ENCODE peak calls at places on chromosomes 5 and 9, in ten cellular contexts. Z is cardiac muscle cell, Y is MCF 10A, V is sigmoid colon, E is vagina, T is foreskin keratinocyte, F is GM12865, K is fibroblast of pulmonary artery, G is testis, O is WTC11. M is an unnamed sample.

GRCh38 chr5:157198277-157199058 is 17.8 kb downstream of the ITK start:
- DNase-seq in K (no peak), E (no peak), T (no peak), Y (no peak), V (no peak), Z (no peak), G (no peak), F (no peak), O (no peak), M (no peak)

GRCh38 chr5:28809811-28810750 is 1771.7 kb upstream of the CDH9 start:
- DNase-seq in E (no peak), K (no peak), F (no peak), Z (no peak), G (peak), Y (no peak), T (no peak), O (no peak), V (peak), M (no peak)

GRCh38 chr9:136095028-136095494 is at the start of gene NACC2:
- DNase-seq in T (no peak), E (no peak), K (peak), O (peak), Y (peak), F (no peak), V (no peak), G (peak), Z (peak), M (no peak)

GRCh38 chr5:80153586-80154126 is 102.2 kb downstream of the SERINC5 start:
- DNase-seq in F (no peak), G (no peak), E (no peak), K (no peak), Z (no peak), T (no peak), Y (no peak), V (no peak), O (no peak), M (no peak)

GRCh38 chr5:115541586-115541985 is 3.0 kb downstream of the FEM1C start:
- DNase-seq in G (no peak), T (no peak), O (no peak), V (no peak), E (no peak), K (no peak), Y (no peak), F (no peak), Z (peak), M (no peak)

GRCh38 chr9:108687360-108687981 is 168.3 kb downstream of the ACTL7B start:
- DNase-seq in V (no peak), F (peak), T (peak), Z (peak), O (no peak), K (peak), Y (no peak), G (no peak), E (peak), M (no peak)

GRCh38 chr5:81191726-81192125 is 41.4 kb upstream of the CKMT2 start:
- DNase-seq in E (no peak), O (no peak), K (no peak), F (no peak), T (no peak), V (no peak), Z (no peak), Y (no peak), G (no peak), M (no peak)

GRCh38 chr9:130129425-130130061 is 42.7 kb upstream of the NCS1 start:
- DNase-seq in F (peak), G (no peak), K (no peak), E (no peak), Z (peak), V (no peak), T (no peak), Y (no peak), O (no peak), M (no peak)

GRCh38 chr5:106521701-106522100 is 1149.0 kb downstream of the EFNA5 start:
- DNase-seq in V (no peak), G (no peak), F (peak), E (no peak), O (no peak), K (peak), Z (peak), Y (peak), T (peak), M (no peak)

GRCh38 chr5:13250450-13251291 is 693.8 kb downstream of the DNAH5 start:
- DNase-seq in Y (peak), O (no peak), V (no peak), Z (no peak), T (no peak), K (no peak), G (no peak), F (peak), E (no peak), M (no peak)

GRCh38 chr5:36949593-36949992 is 73.0 kb downstream of the NIPBL start:
- DNase-seq in K (no peak), Z (no peak), G (no peak), O (no peak), E (no peak), V (no peak), T (no peak), Y (no peak), F (no peak), M (no peak)

GRCh38 chr9:129080312-129080607 is 651 bp upstream of the DOLPP1 start:
- DNase-seq in K (no peak), Y (no peak), T (no peak), Z (no peak), O (no peak), F (no peak), G (no peak), V (no peak), E (no peak), M (no peak)

GRCh38 chr9:20863910-20864309 is 167.5 kb downstream of the HACD4 start:
- DNase-seq in Z (no peak), F (no peak), Y (no peak), T (no peak), K (no peak), E (no peak), G (no peak), V (no peak), O (no peak), M (no peak)

GRCh38 chr5:31172881-31173280 is 20.6 kb upstream of the CDH6 start:
- DNase-seq in G (no peak), V (no peak), O (no peak), E (no peak), Y (no peak), K (no peak), Z (no peak), T (no peak), F (no peak), M (no peak)

GRCh38 chr5:116355819-116356601 is 218.6 kb downstream of the SEMA6A start:
- DNase-seq in K (no peak), F (no peak), Z (no peak), T (no peak), Y (no peak), V (no peak), O (no peak), E (no peak), G (no peak), M (no peak)

GRCh38 chr9:101626295-101626694 is 31.5 kb upstream of the PPP3R2 start:
- DNase-seq in O (no peak), K (no peak), V (no peak), F (no peak), Y (no peak), Z (no peak), T (no peak), G (no peak), E (no peak), M (no peak)

GRCh38 chr5:110869927-110870326 is 131.1 kb downstream of the SLC25A46 start:
- DNase-seq in T (peak), Z (no peak), E (no peak), O (no peak), F (no peak), V (no peak), K (no peak), G (no peak), Y (no peak), M (no peak)

GRCh38 chr5:174724484-174725260 is at the start of gene MSX2:
- DNase-seq in V (peak), Z (peak), E (no peak), K (peak), Y (peak), F (no peak), O (peak), G (peak), T (peak), M (peak)

GRCh38 chr9:27530915-27531762 is 1.5 kb upstream of the MOB3B start:
- DNase-seq in Y (no peak), E (no peak), O (no peak), K (no peak), G (no peak), T (peak), F (no peak), V (no peak), Z (no peak), M (no peak)

GRCh38 chr5:93793159-93793781 is 51.9 kb upstream of the POU5F2 start:
- DNase-seq in K (no peak), Y (peak), E (no peak), V (no peak), O (no peak), F (no peak), T (peak), Z (no peak), G (no peak), M (no peak)

GRCh38 chr5:109898547-109899544 is 209.1 kb downstream of the MAN2A1 start:
- DNase-seq in V (no peak), Y (no peak), F (no peak), G (no peak), K (no peak), O (no peak), Z (no peak), E (no peak), T (no peak), M (no peak)

GRCh38 chr5:147140558-147140957 is 94.3 kb upstream of the STK32A start:
- DNase-seq in F (no peak), V (no peak), G (no peak), T (no peak), O (no peak), K (no peak), Y (no peak), Z (no peak), E (no peak), M (no peak)

GRCh38 chr5:147887026-147887627 is 8.6 kb downstream of the SCGB3A2 start:
- DNase-seq in F (peak), Z (peak), K (peak), T (no peak), Y (peak), V (no peak), O (no peak), E (no peak), G (peak), M (no peak)

GRCh38 chr9:106859957-106860715 is 2.8 kb upstream of the ZNF462 start:
- DNase-seq in T (peak), K (peak), Z (peak), F (no peak), V (peak), G (peak), E (no peak), O (peak), Y (peak), M (peak)

GRCh38 chr9:6414291-6414690 is 1.3 kb downstream of the UHRF2 start:
- DNase-seq in Y (no peak), K (peak), T (peak), V (no peak), Z (peak), F (peak), G (no peak), E (no peak), O (no peak), M (no peak)

GRCh38 chr5:112208699-112209615 is 210.1 kb downstream of the EPB41L4A start:
- DNase-seq in E (no peak), G (no peak), V (no peak), Z (no peak), T (no peak), F (no peak), K (no peak), O (no peak), Y (no peak), M (peak)

GRCh38 chr5:170597109-170597741 is 93.4 kb downstream of the KCNIP1 start:
- DNase-seq in Z (peak), T (peak), V (peak), O (no peak), F (peak), G (peak), Y (peak), K (no peak), E (no peak), M (no peak)

GRCh38 chr9:36346578-36346977 is 53.5 kb downstream of the RNF38 start:
- DNase-seq in Z (no peak), O (no peak), Y (no peak), V (no peak), E (no peak), G (no peak), F (no peak), T (no peak), K (no peak), M (no peak)

GRCh38 chr5:6522983-6523382 is 74.3 kb downstream of the UBE2QL1 start:
- DNase-seq in Z (no peak), F (no peak), Y (no peak), K (no peak), E (peak), O (no peak), V (no peak), G (no peak), T (no peak), M (no peak)

GRCh38 chr5:68450245-68450852 is 234.8 kb downstream of the PIK3R1 start:
- DNase-seq in V (no peak), F (no peak), G (no peak), O (no peak), E (no peak), T (peak), Y (peak), Z (peak), K (peak), M (no peak)

GRCh38 chr5:143583385-143583784 is 179.9 kb upstream of the NR3C1 start:
- DNase-seq in V (no peak), F (no peak), T (no peak), O (no peak), K (no peak), G (no peak), Y (no peak), E (no peak), Z (no peak), M (no peak)

GRCh38 chr5:143581148-143581547 is 177.7 kb upstream of the NR3C1 start:
- DNase-seq in V (no peak), G (no peak), K (no peak), O (no peak), E (no peak), Y (no peak), F (no peak), T (no peak), Z (no peak), M (no peak)

GRCh38 chr5:143582869-143583268 is 179.4 kb upstream of the NR3C1 start:
- DNase-seq in K (peak), G (no peak), Y (peak), Z (peak), E (no peak), T (no peak), O (no peak), V (no peak), F (no peak), M (no peak)

GRCh38 chr5:143581649-143582048 is 178.2 kb upstream of the NR3C1 start:
- DNase-seq in O (no peak), E (no peak), Z (no peak), T (no peak), K (no peak), F (no peak), V (no peak), G (no peak), Y (no peak), M (no peak)

GRCh38 chr5:143582176-143582575 is 178.7 kb upstream of the NR3C1 start:
- DNase-seq in E (no peak), T (no peak), G (no peak), Z (no peak), K (no peak), V (no peak), Y (no peak), F (no peak), O (no peak), M (no peak)
- TF ChIP-seq CTCF in E (no peak), T (no peak), G (no peak), Z (no peak), K (no peak), V (no peak), Y (no peak), F (no peak), O (no peak), M (no peak)

GRCh38 chr9:89975024-89975423 is 370.2 kb downstream of the GADD45G start:
- DNase-seq in T (no peak), G (no peak), Y (no peak), V (no peak), F (no peak), K (no peak), E (no peak), O (no peak), Z (no peak), M (no peak)

GRCh38 chr9:89975586-89975985 is 370.8 kb downstream of the GADD45G start:
- DNase-seq in O (no peak), Z (no peak), K (no peak), F (no peak), T (no peak), E (no peak), Y (no peak), G (no peak), V (no peak), M (no peak)

GRCh38 chr9:89974582-89974981 is 369.8 kb downstream of the GADD45G start:
- DNase-seq in O (no peak), E (no peak), V (no peak), F (no peak), Z (no peak), Y (no peak), T (no peak), K (no peak), G (no peak), M (no peak)

GRCh38 chr9:89982016-89982415 is 377.2 kb downstream of the GADD45G start:
- DNase-seq in E (no peak), G (no peak), V (no peak), T (no peak), K (no peak), Y (no peak), O (no peak), F (no peak), Z (no peak), M (no peak)

DNA sequence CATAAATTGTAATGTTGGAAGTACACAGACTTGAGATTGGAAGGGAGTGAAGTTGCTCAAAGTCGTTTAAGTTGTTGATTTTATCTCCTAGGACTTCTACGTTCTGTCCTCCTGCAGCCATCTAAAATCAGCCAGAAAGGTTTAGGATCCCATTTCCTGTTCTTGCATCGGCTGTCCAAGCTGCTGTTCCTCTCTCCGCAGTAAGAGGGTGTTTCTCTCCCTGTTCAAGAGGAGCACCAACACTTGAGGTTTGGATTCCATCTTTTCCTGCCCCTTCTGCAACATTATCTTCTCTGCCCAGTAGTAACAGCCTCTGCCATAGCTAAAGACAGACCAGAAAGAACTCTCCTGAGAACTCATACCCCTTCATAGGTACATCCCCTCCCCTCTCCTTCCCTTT is 373.4 kb downstream of the GADD45G start:
- DNase-seq in V (no peak), O (no peak), K (no peak), T (no peak), F (no peak), Z (peak), Y (peak), G (peak), E (no peak), M (no peak)
- TF ChIP-seq CTCF in V (no peak), O (no peak), K (peak), T (peak), F (no peak), Z (peak), Y (no peak), G (peak), E (no peak), M (no peak)

GRCh38 chr5:160188151-160188967 is 40.9 kb upstream of the FABP6 start:
- DNase-seq in T (peak), O (peak), F (no peak), V (peak), G (peak), K (peak), Y (no peak), Z (peak), E (no peak), M (peak)
- TF ChIP-seq CTCF in T (peak), O (no peak), F (peak), V (no peak), G (peak), K (no peak), Y (no peak), Z (no peak), E (no peak), M (no peak)

DNA sequence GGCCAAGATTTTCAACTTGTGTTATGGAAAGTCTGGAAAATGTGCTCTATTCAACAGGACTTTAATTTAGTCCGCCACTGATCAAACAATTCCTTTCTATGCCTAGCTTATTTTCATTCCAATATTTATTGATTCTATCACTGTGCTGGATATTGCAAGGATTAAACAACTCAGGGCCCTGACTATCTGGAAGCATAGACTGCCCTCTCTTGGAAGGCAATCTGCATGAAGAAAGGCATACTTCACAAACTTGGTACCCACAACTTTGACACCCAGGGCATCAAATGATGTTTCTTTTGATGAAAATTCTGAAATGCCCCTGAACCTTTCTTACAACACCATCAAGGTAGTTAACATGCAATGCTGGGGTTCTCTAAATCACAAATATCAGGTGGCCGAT is 126.5 kb upstream of the HMHB1 start:
- DNase-seq in K (peak), E (no peak), Z (peak), F (no peak), O (no peak), V (no peak), T (peak), Y (peak), G (no peak), M (no peak)
- TF ChIP-seq CTCF in K (peak), E (no peak), Z (peak), F (no peak), O (no peak), V (no peak), T (peak), Y (peak), G (no peak), M (no peak)

GRCh38 chr5:153756540-153756939 is 266.1 kb downstream of the GRIA1 start:
- DNase-seq in O (no peak), Y (peak), F (no peak), Z (no peak), K (peak), T (no peak), V (no peak), E (no peak), G (no peak), M (no peak)
- TF ChIP-seq CTCF in O (no peak), Y (peak), F (no peak), Z (peak), K (peak), T (peak), V (no peak), E (no peak), G (no peak), M (no peak)